ENCODE peak calls at places on chromosomes 13 and 19, in four cellular contexts. One of them, this sample, is unnamed.

GRCh38 chr13:79560954-79561353 is 80.0 kb downstream of the NDFIP2 start:
- DNase-seq in mucosa of descending colon: no peak
- DNase-seq in mesenchymal stem cell: no peak
- DNase-seq in cardiac muscle cell: no peak
- DNase-seq in this sample: no peak

GRCh38 chr13:112238436-112238995 is 137.6 kb upstream of the SPACA7 start:
- DNase-seq in mucosa of descending colon: no peak
- DNase-seq in cardiac muscle cell: no peak
- DNase-seq in mesenchymal stem cell: no peak
- DNase-seq in this sample: no peak

GRCh38 chr13:28412981-28413380 is 81.9 kb downstream of the FLT1 start:
- DNase-seq in cardiac muscle cell: peak
- DNase-seq in mucosa of descending colon: no peak
- DNase-seq in mesenchymal stem cell: no peak
- DNase-seq in this sample: no peak

GRCh38 chr13:101552797-101553196 is 100.3 kb downstream of the ITGBL1 start:
- DNase-seq in mucosa of descending colon: no peak
- DNase-seq in mesenchymal stem cell: peak
- DNase-seq in cardiac muscle cell: peak
- DNase-seq in this sample: no peak

GRCh38 chr13:70027551-70027950 is 80.1 kb upstream of the ATXN8OS start:
- DNase-seq in mesenchymal stem cell: no peak
- DNase-seq in cardiac muscle cell: no peak
- DNase-seq in mucosa of descending colon: no peak
- DNase-seq in this sample: no peak

GRCh38 chr19:48795055-48795854 is 15.6 kb downstream of the BCAT2 start:
- DNase-seq in mucosa of descending colon: peak
- DNase-seq in mesenchymal stem cell: peak
- DNase-seq in cardiac muscle cell: peak
- DNase-seq in this sample: peak

GRCh38 chr19:15464394-15465385 is at the start of gene RASAL3:
- DNase-seq in mucosa of descending colon: peak
- DNase-seq in cardiac muscle cell: peak
- DNase-seq in mesenchymal stem cell: no peak
- DNase-seq in this sample: peak

GRCh38 chr13:49055021-49055420 is 79.3 kb downstream of the FNDC3A start:
- DNase-seq in mucosa of descending colon: no peak
- DNase-seq in mesenchymal stem cell: no peak
- DNase-seq in cardiac muscle cell: no peak
- DNase-seq in this sample: no peak

GRCh38 chr13:107838592-107839161 is 376.7 kb downstream of the LIG4 start:
- DNase-seq in mesenchymal stem cell: no peak
- DNase-seq in mucosa of descending colon: no peak
- DNase-seq in cardiac muscle cell: no peak
- DNase-seq in this sample: no peak

GRCh38 chr13:49023441-49023840 is 47.7 kb downstream of the FNDC3A start:
- DNase-seq in mesenchymal stem cell: peak
- DNase-seq in cardiac muscle cell: peak
- DNase-seq in mucosa of descending colon: no peak
- DNase-seq in this sample: no peak

GRCh38 chr13:20400774-20401173 is 124.9 kb downstream of the CRYL1 start:
- DNase-seq in cardiac muscle cell: peak
- DNase-seq in mucosa of descending colon: no peak
- DNase-seq in mesenchymal stem cell: peak
- DNase-seq in this sample: no peak

GRCh38 chr19:16896098-16896912 is 7.5 kb downstream of the F2RL3 start:
- DNase-seq in cardiac muscle cell: peak
- DNase-seq in mesenchymal stem cell: no peak
- DNase-seq in mucosa of descending colon: peak
- DNase-seq in this sample: no peak

GRCh38 chr13:25300861-25301346 is 521 bp upstream of the NUP58 start:
- DNase-seq in mucosa of descending colon: peak
- DNase-seq in mesenchymal stem cell: no peak
- DNase-seq in cardiac muscle cell: peak
- DNase-seq in this sample: no peak

GRCh38 chr19:43644181-43644580 is 4.5 kb upstream of the CADM4 start:
- DNase-seq in mucosa of descending colon: no peak
- DNase-seq in mesenchymal stem cell: no peak
- DNase-seq in cardiac muscle cell: no peak
- DNase-seq in this sample: no peak

GRCh38 chr13:79432086-79432485 is 26.0 kb upstream of the RBM26 start:
- DNase-seq in mucosa of descending colon: no peak
- DNase-seq in mesenchymal stem cell: no peak
- DNase-seq in cardiac muscle cell: no peak
- DNase-seq in this sample: no peak

DNA sequence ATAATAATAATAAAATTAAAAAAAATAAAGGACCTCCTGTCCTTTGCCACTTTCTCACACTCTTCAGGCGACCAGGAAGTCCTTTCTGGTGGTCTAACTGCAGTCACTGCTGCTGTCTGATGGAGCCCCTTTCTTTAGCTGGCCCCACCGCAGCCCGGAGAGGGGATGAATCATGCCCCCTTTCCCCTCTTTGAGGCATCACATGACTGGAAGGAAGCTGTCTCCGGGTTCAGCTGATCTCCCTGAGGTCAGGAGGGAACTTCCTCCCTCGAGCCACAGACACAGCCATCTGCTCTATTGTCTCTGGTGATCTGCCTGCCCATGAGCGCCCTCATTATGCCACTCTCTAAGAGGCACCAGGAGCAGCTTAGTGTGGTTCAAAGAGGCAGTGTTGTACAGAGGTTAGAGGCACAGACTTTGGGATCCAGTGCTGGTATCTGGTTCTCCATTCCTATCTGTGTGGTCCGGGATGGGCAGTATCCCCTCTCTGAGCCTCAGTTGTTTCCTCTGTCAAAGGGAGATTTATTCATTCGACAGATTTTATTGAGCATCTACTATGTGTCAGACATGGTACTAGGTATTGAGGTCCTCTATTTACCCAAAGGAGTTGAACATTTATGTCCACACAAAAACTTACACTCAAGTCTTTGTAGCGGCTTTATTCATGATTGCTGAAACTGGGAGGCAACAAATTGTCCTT is 30.0 kb downstream of the VAV1 start:
- DNase-seq in mucosa of descending colon: peak
- DNase-seq in cardiac muscle cell: peak
- DNase-seq in mesenchymal stem cell: no peak
- DNase-seq in this sample: peak
- H3K4me3 ChIP-seq in mucosa of descending colon: no peak
- H3K4me3 ChIP-seq in cardiac muscle cell: no peak
- H3K4me3 ChIP-seq in mesenchymal stem cell: no peak
- H3K4me3 ChIP-seq in this sample: peak

GRCh38 chr13:51452391-51453307 is at the start of gene INTS6:
- DNase-seq in cardiac muscle cell: peak
- DNase-seq in mucosa of descending colon: peak
- DNase-seq in mesenchymal stem cell: peak
- DNase-seq in this sample: peak
- H3K4me3 ChIP-seq in cardiac muscle cell: peak
- H3K4me3 ChIP-seq in mucosa of descending colon: peak
- H3K4me3 ChIP-seq in mesenchymal stem cell: peak
- H3K4me3 ChIP-seq in this sample: peak

GRCh38 chr19:13102666-13103584 is at the start of gene LYL1:
- DNase-seq in cardiac muscle cell: peak
- DNase-seq in mesenchymal stem cell: no peak
- DNase-seq in mucosa of descending colon: peak
- DNase-seq in this sample: no peak

GRCh38 chr19:13101590-13102415 is 855 bp downstream of the LYL1 start:
- DNase-seq in cardiac muscle cell: no peak
- DNase-seq in mucosa of descending colon: no peak
- DNase-seq in mesenchymal stem cell: no peak
- DNase-seq in this sample: no peak

GRCh38 chr19:13100871-13101589 is 1.6 kb downstream of the LYL1 start:
- DNase-seq in cardiac muscle cell: no peak
- DNase-seq in mucosa of descending colon: no peak
- DNase-seq in mesenchymal stem cell: no peak
- DNase-seq in this sample: no peak

GRCh38 chr19:13103585-13103923 is 896 bp upstream of the LYL1 start:
- DNase-seq in mucosa of descending colon: no peak
- DNase-seq in cardiac muscle cell: no peak
- DNase-seq in mesenchymal stem cell: no peak
- DNase-seq in this sample: no peak

GRCh38 chr19:13102416-13102665 is 317 bp downstream of the LYL1 start:
- DNase-seq in cardiac muscle cell: no peak
- DNase-seq in mucosa of descending colon: no peak
- DNase-seq in mesenchymal stem cell: peak
- DNase-seq in this sample: no peak
- H3K4me3 ChIP-seq in cardiac muscle cell: peak
- H3K4me3 ChIP-seq in mucosa of descending colon: no peak
- H3K4me3 ChIP-seq in mesenchymal stem cell: peak
- H3K4me3 ChIP-seq in this sample: no peak

GRCh38 chr13:98172570-98173405 is 4.3 kb downstream of the RNF113B start:
- DNase-seq in mesenchymal stem cell: peak
- DNase-seq in cardiac muscle cell: peak
- DNase-seq in mucosa of descending colon: no peak
- DNase-seq in this sample: no peak
- H3K4me3 ChIP-seq in mesenchymal stem cell: no peak
- H3K4me3 ChIP-seq in cardiac muscle cell: no peak
- H3K4me3 ChIP-seq in mucosa of descending colon: no peak
- H3K4me3 ChIP-seq in this sample: no peak

GRCh38 chr13:109592776-109593175 is 193.6 kb downstream of the IRS2 start:
- DNase-seq in cardiac muscle cell: no peak
- DNase-seq in mesenchymal stem cell: no peak
- DNase-seq in mucosa of descending colon: no peak
- DNase-seq in this sample: no peak
- H3K4me3 ChIP-seq in cardiac muscle cell: no peak
- H3K4me3 ChIP-seq in mesenchymal stem cell: no peak
- H3K4me3 ChIP-seq in mucosa of descending colon: no peak
- H3K4me3 ChIP-seq in this sample: no peak

DNA sequence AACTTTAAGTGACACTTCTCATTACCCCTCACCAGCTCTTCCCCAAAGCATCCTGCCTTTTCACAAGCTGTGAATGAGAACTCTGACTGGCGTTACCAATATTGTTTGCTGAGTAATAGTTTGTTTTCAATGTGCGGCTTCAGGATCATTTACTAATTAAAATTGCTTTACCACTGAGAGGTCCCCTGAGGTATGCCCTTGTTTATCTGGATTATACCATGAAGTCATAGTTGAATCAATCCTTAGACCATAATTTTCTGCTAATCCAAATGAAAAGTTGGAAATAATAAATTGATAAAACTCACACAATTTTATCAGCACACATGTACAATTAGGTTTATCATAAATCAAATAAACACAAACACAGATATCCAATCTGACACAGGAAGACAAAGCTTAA is 568.8 kb downstream of the PCDH9 start:
- DNase-seq in mesenchymal stem cell: no peak
- DNase-seq in cardiac muscle cell: no peak
- DNase-seq in mucosa of descending colon: no peak
- DNase-seq in this sample: no peak
- H3K4me3 ChIP-seq in mesenchymal stem cell: no peak
- H3K4me3 ChIP-seq in cardiac muscle cell: no peak
- H3K4me3 ChIP-seq in mucosa of descending colon: no peak
- H3K4me3 ChIP-seq in this sample: no peak

This sample was measured in Jurkat, Clone E6-1.